ENCODE peak calls at places on chromosomes 4 and X, in five cellular contexts. E is body of pancreas, K is GM23338, J is heart left ventricle, P is WTC11. D is an unnamed sample.

GRCh38 chr4:8761824-8762205 is 109.8 kb downstream of the HMX1 start:
- DNase-seq in E (no peak), K (no peak), J (peak), P (peak), D (no peak)

GRCh38 chrX:53320543-53321215 is 39.3 kb upstream of the IQSEC2 start:
- DNase-seq in E (peak), K (peak), J (no peak), P (no peak), D (peak)

GRCh38 chrX:55648434-55648833 is 25.2 kb downstream of the FOXR2 start:
- DNase-seq in E (no peak), K (no peak), J (no peak), P (no peak), D (no peak)

GRCh38 chrX:126238220-126238619 is 72.1 kb upstream of the DCAF12L2 start:
- DNase-seq in E (no peak), K (no peak), J (no peak), P (no peak), D (no peak)

GRCh38 chrX:10157032-10157341 is 212 bp downstream of the CLCN4 start:
- DNase-seq in E (no peak), K (no peak), J (no peak), P (no peak), D (no peak)

GRCh38 chr4:52957791-52958190 is 95.7 kb downstream of the RASL11B start:
- DNase-seq in E (no peak), K (no peak), J (no peak), P (no peak), D (no peak)

GRCh38 chr4:125140966-125141495 is 173.7 kb upstream of the FAT4 start:
- DNase-seq in E (no peak), K (no peak), J (no peak), P (no peak), D (no peak)

GRCh38 chr4:22430626-22431025 is 85.2 kb downstream of the ADGRA3 start:
- DNase-seq in E (no peak), K (no peak), J (no peak), P (no peak), D (no peak)

GRCh38 chr4:3675251-3676115 is 90.7 kb upstream of the ADRA2C start:
- DNase-seq in E (no peak), K (peak), J (no peak), P (peak), D (no peak)

GRCh38 chr4:105651879-105652640 is 56.4 kb downstream of the INTS12 start:
- DNase-seq in E (no peak), K (peak), J (no peak), P (no peak), D (no peak)

GRCh38 chr4:132333723-132334045 is 815.4 kb upstream of the PCDH10 start:
- DNase-seq in E (no peak), K (no peak), J (no peak), P (no peak), D (no peak)

GRCh38 chr4:120829113-120829831 is 93.3 kb downstream of the PRDM5 start:
- DNase-seq in E (no peak), K (no peak), J (no peak), P (no peak), D (no peak)

GRCh38 chrX:65644621-65645287 is 22.7 kb upstream of the MSN start:
- DNase-seq in E (peak), K (no peak), J (peak), P (no peak), D (peak)

GRCh38 chr4:43014266-43014665 is 121.8 kb downstream of the GRXCR1 start:
- DNase-seq in E (no peak), K (no peak), J (no peak), P (no peak), D (no peak)

GRCh38 chr4:103306870-103307345 is 108.8 kb upstream of the CENPE start:
- DNase-seq in E (peak), K (peak), J (peak), P (no peak), D (peak)

GRCh38 chr4:142818476-142818875 is 27.6 kb downstream of the INPP4B start:
- DNase-seq in E (no peak), K (no peak), J (no peak), P (no peak), D (no peak)

GRCh38 chr4:98659741-98660507 is 1.5 kb upstream of the TSPAN5 start:
- DNase-seq in E (no peak), K (no peak), J (no peak), P (no peak), D (no peak)

GRCh38 chr4:91961504-91961903 is 342.3 kb upstream of the GRID2 start:
- DNase-seq in E (no peak), K (no peak), J (no peak), P (no peak), D (no peak)

GRCh38 chr4:84051728-84052127 is 447.4 kb downstream of the NKX6-1 start:
- DNase-seq in E (no peak), K (peak), J (no peak), P (no peak), D (no peak)

GRCh38 chr4:186144596-186145569 is 40.4 kb downstream of the FAM149A start:
- DNase-seq in E (peak), K (peak), J (peak), P (peak), D (peak)

GRCh38 chr4:172683016-172683415 is 485.6 kb upstream of the GALNT7 start:
- DNase-seq in E (no peak), K (no peak), J (no peak), P (no peak), D (no peak)

GRCh38 chr4:109462802-109463201 is 29.2 kb downstream of the SEC24B start:
- DNase-seq in E (no peak), K (no peak), J (no peak), P (no peak), D (no peak)

GRCh38 chr4:105474110-105474518 is 252 bp upstream of the PPA2 start:
- DNase-seq in E (peak), K (peak), J (peak), P (peak), D (peak)

GRCh38 chr4:152351080-152351479 is 184.8 kb downstream of the FBXW7 start:
- DNase-seq in E (no peak), K (no peak), J (no peak), P (no peak), D (no peak)

GRCh38 chr4:152938237-152938969 is 2.3 kb downstream of the FHDC1 start:
- DNase-seq in E (peak), K (no peak), J (no peak), P (no peak), D (no peak)

GRCh38 chr4:7777017-7777710 is 162.5 kb downstream of the AFAP1 start:
- DNase-seq in E (no peak), K (no peak), J (no peak), P (no peak), D (no peak)

GRCh38 chr4:10118355-10119004 is 1.9 kb upstream of the WDR1 start:
- DNase-seq in E (no peak), K (no peak), J (no peak), P (no peak), D (no peak)

GRCh38 chr4:85864806-85865205 is 389.9 kb downstream of the ARHGAP24 start:
- DNase-seq in E (no peak), K (no peak), J (no peak), P (no peak), D (no peak)

GRCh38 chrX:130260316-130260715 is 8.4 kb downstream of the ZNF280C start:
- DNase-seq in E (no peak), K (no peak), J (no peak), P (no peak), D (no peak)

GRCh38 chr4:1556541-1557220 is 127.4 kb downstream of the FAM53A start:
- DNase-seq in E (no peak), K (peak), J (no peak), P (peak), D (no peak)

GRCh38 chr4:155999743-156000142 is 46.1 kb upstream of the CTSO start:
- DNase-seq in E (no peak), K (peak), J (peak), P (peak), D (peak)

GRCh38 chrX:119605398-119605738 is 856 bp downstream of the NKRF start:
- DNase-seq in E (peak), K (peak), J (no peak), P (no peak), D (peak)

GRCh38 chr4:80007745-80008149 is 65.3 kb downstream of the ANTXR2 start:
- DNase-seq in E (no peak), K (no peak), J (no peak), P (no peak), D (no peak)

GRCh38 chrX:80876877-80877276 is 67.2 kb upstream of the BRWD3 start:
- DNase-seq in E (no peak), K (peak), J (no peak), P (no peak), D (no peak)

GRCh38 chr4:150283689-150284088 is 205.4 kb downstream of the DCLK2 start:
- DNase-seq in E (no peak), K (no peak), J (no peak), P (no peak), D (no peak)

GRCh38 chrX:38717871-38718270 is 83.4 kb upstream of the MID1IP1 start:
- DNase-seq in E (peak), K (peak), J (no peak), P (no peak), D (no peak)
- TF ChIP-seq CTCF in E (peak), K (peak), J (peak), P (peak), D (peak)

GRCh38 chr4:67292045-67292444 is 253.3 kb downstream of the CENPC start:
- DNase-seq in E (no peak), K (no peak), J (no peak), P (no peak), D (no peak)

GRCh38 chr4:67291639-67292038 is 253.7 kb downstream of the CENPC start:
- DNase-seq in E (no peak), K (no peak), J (no peak), P (no peak), D (no peak)

GRCh38 chr4:67286724-67287123 is 258.6 kb downstream of the CENPC start:
- DNase-seq in E (no peak), K (no peak), J (no peak), P (no peak), D (no peak)

GRCh38 chr4:67292649-67293048 is 252.7 kb downstream of the CENPC start:
- DNase-seq in E (no peak), K (no peak), J (no peak), P (no peak), D (no peak)

DNA sequence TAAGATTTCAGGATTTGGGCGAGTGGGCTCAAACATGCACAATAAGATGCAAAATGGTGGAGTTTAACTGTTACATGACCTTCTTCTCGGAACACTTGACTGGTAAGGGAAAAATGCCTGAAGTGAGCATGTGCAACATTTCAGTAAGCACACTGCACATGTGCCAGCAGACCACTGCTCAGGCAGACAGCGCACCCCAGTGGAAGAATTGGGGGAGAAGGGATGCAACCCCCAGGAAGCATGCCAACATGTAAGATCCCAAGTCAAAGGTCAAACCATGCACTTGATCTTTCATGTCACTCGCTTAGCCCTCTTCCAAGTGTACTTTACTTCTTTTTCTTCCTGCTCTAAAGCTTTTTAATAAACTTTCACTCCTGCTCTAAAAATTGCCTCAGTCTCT is 256.3 kb downstream of the CENPC start:
- DNase-seq in E (peak), K (peak), J (no peak), P (peak), D (no peak)
- TF ChIP-seq CTCF in E (no peak), K (peak), J (no peak), P (peak), D (no peak)

GRCh38 chr4:134906404-134907023 is 704.9 kb upstream of the PABPC4L start:
- DNase-seq in E (no peak), K (peak), J (no peak), P (no peak), D (no peak)
- TF ChIP-seq CTCF in E (no peak), K (peak), J (no peak), P (peak), D (no peak)

DNA sequence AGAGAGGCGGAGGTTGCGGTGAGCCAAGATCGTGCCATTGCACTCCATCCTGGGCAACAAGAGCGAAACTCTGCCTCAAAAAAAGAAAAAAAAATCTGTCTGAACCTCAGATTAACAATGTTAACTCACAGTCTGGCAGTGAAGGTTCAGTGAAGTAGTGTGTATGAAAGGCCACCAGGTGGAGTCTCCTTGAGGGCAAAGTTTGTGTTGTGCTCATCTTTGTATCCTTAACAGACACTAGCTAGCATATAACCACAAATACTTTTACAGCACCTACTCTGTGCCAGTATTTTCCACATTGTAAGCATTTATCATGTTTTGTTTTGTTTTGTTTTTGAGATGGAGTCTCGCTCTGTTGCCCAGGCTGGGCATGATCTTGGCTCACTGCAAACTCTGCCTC is 46.0 kb upstream of the MGST2 start:
- DNase-seq in E (no peak), K (peak), J (no peak), P (no peak), D (no peak)
- TF ChIP-seq CTCF in E (peak), K (peak), J (peak), P (peak), D (peak)

DNA sequence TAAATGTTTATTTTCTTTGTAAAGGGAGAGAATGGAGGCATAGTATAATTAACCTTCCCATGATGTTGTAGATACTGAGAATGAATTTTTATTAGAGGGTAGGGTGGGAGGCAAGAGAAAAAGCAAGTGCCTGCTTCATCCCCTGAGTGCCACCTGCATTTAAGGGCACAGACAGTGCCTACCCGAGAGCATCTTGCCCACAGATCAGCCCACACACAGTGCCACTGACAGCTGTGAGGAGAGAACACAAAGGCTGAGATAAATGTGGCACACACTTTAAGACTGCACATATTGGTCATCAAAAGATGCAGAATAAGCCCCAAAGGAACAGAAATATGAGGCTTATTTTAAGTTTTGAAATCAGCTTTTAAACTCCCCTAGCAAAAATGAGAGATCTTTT is 250.8 kb downstream of the SLC39A8 start:
- DNase-seq in E (no peak), K (no peak), J (no peak), P (no peak), D (no peak)
- TF ChIP-seq CTCF in E (no peak), K (no peak), J (no peak), P (no peak), D (no peak)